ENCODE peak calls at places on chromosomes 4 and X, in six cellular contexts. A is NCI-H510A treated with DMSO at 0.1 percent for 48 hours, I is ureter, C is NCI-H748 treated with DMSO at 0.1 percent for 48 hours, V is dermis blood vessel endothelial cell, K is psoas muscle. F is an unnamed sample.

GRCh38 chrX:155718964-155719586 is 106.3 kb upstream of the TMLHE start:
- DNase-seq in A (no peak), I (no peak), C (no peak), V (no peak), K (no peak), F (peak)

GRCh38 chr4:80014531-80014930 is 58.5 kb downstream of the ANTXR2 start:
- DNase-seq in A (no peak), I (no peak), C (no peak), V (no peak), K (no peak), F (no peak)

GRCh38 chr4:112552668-112553067 is 36.7 kb upstream of the NEUROG2 start:
- DNase-seq in A (no peak), I (no peak), C (no peak), V (no peak), K (no peak), F (no peak)

GRCh38 chrX:147838465-147839131 is 73.1 kb upstream of the FMR1 start:
- DNase-seq in A (no peak), I (no peak), C (no peak), V (peak), K (no peak), F (no peak)

GRCh38 chr4:1337951-1338751 is 8.9 kb upstream of the UVSSA start:
- DNase-seq in A (no peak), I (no peak), C (no peak), V (no peak), K (no peak), F (no peak)

GRCh38 chr4:132071815-132072214 is 1077.3 kb upstream of the PCDH10 start:
- DNase-seq in A (no peak), I (no peak), C (no peak), V (no peak), K (no peak), F (peak)

GRCh38 chr4:52641853-52642563 is 17.1 kb downstream of the USP46 start:
- DNase-seq in A (no peak), I (no peak), C (no peak), V (peak), K (no peak), F (no peak)

GRCh38 chr4:7275490-7276154 is 83.3 kb downstream of the SORCS2 start:
- DNase-seq in A (no peak), I (no peak), C (no peak), V (no peak), K (no peak), F (no peak)

GRCh38 chr4:105140684-105141490 is 5.8 kb upstream of the TET2 start:
- DNase-seq in A (no peak), I (no peak), C (no peak), V (peak), K (no peak), F (no peak)